ENCODE peak calls at places on chromosome 21, in five cellular contexts. Q is activated CD8-positive, alpha-beta memory T cell treated with anti-CD3 and anti-CD28 coated beads for 24 hours; H is cerebellar cortex; S is NCI-H446 treated with DMSO at 0.1 percent for 48 hours; C is skeletal muscle cell. M is an unnamed sample.

GRCh38 chr21:43340491-43341348 is 86.2 kb downstream of the SIK1 start:
- DNase-seq in S (no peak), Q (no peak), C (peak), H (no peak), M (no peak)

GRCh38 chr21:42398414-42399030 is 2.7 kb upstream of the TMPRSS3 start:
- DNase-seq in Q (no peak), S (no peak), C (no peak), H (no peak), M (no peak)

GRCh38 chr21:25541042-25541441 is 66.2 kb downstream of the MRPL39 start:
- DNase-seq in H (no peak), C (no peak), S (no peak), Q (no peak), M (no peak)

GRCh38 chr21:36859744-36860501 is 106.5 kb downstream of the HLCS start:
- DNase-seq in C (no peak), Q (peak), H (no peak), S (no peak), M (no peak)

GRCh38 chr21:43643193-43643592 is 16.1 kb downstream of the HSF2BP start:
- DNase-seq in S (no peak), H (no peak), C (no peak), Q (no peak), M (no peak)

GRCh38 chr21:16993416-16994044 is 519.3 kb upstream of the CXADR start:
- DNase-seq in S (no peak), Q (no peak), H (no peak), C (no peak), M (no peak)

GRCh38 chr21:15001773-15002647 is 62.8 kb downstream of the NRIP1 start:
- DNase-seq in Q (no peak), C (no peak), H (peak), S (no peak), M (peak)

GRCh38 chr21:31731112-31731801 is 661 bp downstream of the SCAF4 start:
- DNase-seq in S (no peak), C (no peak), H (no peak), Q (peak), M (no peak)

GRCh38 chr21:36487641-36488307 is 7.9 kb upstream of the CLDN14 start:
- DNase-seq in Q (no peak), S (no peak), C (no peak), H (no peak), M (no peak)

GRCh38 chr21:36337099-36337509 is 17.1 kb downstream of the MORC3 start:
- DNase-seq in H (no peak), C (no peak), S (no peak), Q (no peak), M (no peak)

GRCh38 chr21:42426876-42427480 is 23.3 kb downstream of the UBASH3A start:
- DNase-seq in H (no peak), S (no peak), Q (no peak), C (no peak), M (no peak)

GRCh38 chr21:43877936-43878575 is 13.0 kb downstream of the AGPAT3 start:
- DNase-seq in S (no peak), C (no peak), H (no peak), Q (no peak), M (no peak)

GRCh38 chr21:14480601-14481000 is 65.5 kb downstream of the SAMSN1 start:
- DNase-seq in Q (no peak), H (no peak), C (no peak), S (no peak), M (no peak)

GRCh38 chr21:45300786-45301520 is 13.3 kb upstream of the POFUT2 start:
- DNase-seq in H (no peak), C (no peak), S (no peak), Q (no peak), M (no peak)

GRCh38 chr21:28215214-28215954 is 777.3 kb downstream of the LTN1 start:
- DNase-seq in S (no peak), C (peak), Q (no peak), H (no peak), M (no peak)

GRCh38 chr21:45504516-45505415 is 37.5 kb downstream of the SLC19A1 start:
- DNase-seq in H (no peak), Q (no peak), C (no peak), S (no peak), M (no peak)

GRCh38 chr21:36203603-36203889 is 46.9 kb downstream of the DOP1B start:
- DNase-seq in C (peak), Q (no peak), H (no peak), S (no peak), M (no peak)

GRCh38 chr21:35017256-35017655 is 31.8 kb downstream of the RUNX1 start:
- DNase-seq in C (no peak), S (no peak), Q (peak), H (no peak), M (no peak)

GRCh38 chr21:35217504-35218060 is 168.5 kb upstream of the RUNX1 start:
- DNase-seq in H (no peak), S (no peak), Q (no peak), C (no peak), M (no peak)

GRCh38 chr21:14900611-14901010 is 164.2 kb downstream of the NRIP1 start:
- DNase-seq in C (no peak), S (no peak), H (no peak), Q (no peak), M (no peak)

GRCh38 chr21:16794944-16795343 is 717.9 kb upstream of the CXADR start:
- DNase-seq in S (no peak), C (peak), H (no peak), Q (no peak), M (no peak)

GRCh38 chr21:44267655-44268142 is 6.0 kb upstream of the DNMT3L start:
- DNase-seq in H (peak), C (no peak), S (no peak), Q (no peak), M (no peak)

GRCh38 chr21:37220433-37220980 is 46.6 kb downstream of the VPS26C start:
- DNase-seq in H (peak), Q (peak), S (no peak), C (peak), M (peak)

GRCh38 chr21:15703932-15704331 is 25.9 kb upstream of the USP25 start:
- DNase-seq in Q (no peak), H (no peak), S (no peak), C (no peak), M (no peak)

GRCh38 chr21:27703806-27704205 is 736.9 kb upstream of the ADAMTS5 start:
- DNase-seq in C (no peak), Q (no peak), H (no peak), S (no peak), M (no peak)

GRCh38 chr21:34364921-34365320 is 1.1 kb downstream of the KCNE2 start:
- DNase-seq in S (no peak), Q (peak), H (no peak), C (no peak), M (no peak)